ENCODE peak calls at places on chromosomes 4 and X, in seven cellular contexts. R, W, O, K, G, B and F are unnamed samples. For H3K27me3, the result is how much of the 10 kb centered on the place peaks cover.

GRCh38 chr4:26909369-26909768 is 48.7 kb downstream of the STIM2 start:
- DNase-seq in O (no peak), W (no peak), G (peak), B (no peak), R (no peak), K (no peak), F (no peak)

GRCh38 chr4:44150091-44150576 is 298.5 kb downstream of the KCTD8 start:
- DNase-seq in G (peak), K (no peak), R (no peak), W (no peak), B (no peak), O (no peak), F (no peak)

GRCh38 chrX:23333842-23334535 is 660 bp upstream of the PTCHD1 start:
- DNase-seq in G (no peak), R (no peak), W (no peak), O (no peak), K (no peak), B (no peak), F (no peak)

GRCh38 chr4:82814034-82814433 is 15.4 kb upstream of the SCD5 start:
- DNase-seq in B (no peak), O (no peak), W (no peak), R (no peak), K (no peak), G (no peak), F (no peak)

GRCh38 chrX:133674726-133675470 is 259.6 kb upstream of the GPC4 start:
- DNase-seq in R (no peak), W (peak), G (no peak), K (no peak), O (no peak), B (no peak), F (no peak)

GRCh38 chr4:37455301-37456062 is 210.9 kb downstream of the NWD2 start:
- DNase-seq in R (peak), O (no peak), G (no peak), B (peak), K (no peak), W (peak), F (no peak)

GRCh38 chr4:89221175-89221867 is 86.3 kb downstream of the GPRIN3 start:
- DNase-seq in O (no peak), B (no peak), G (no peak), R (no peak), K (no peak), W (no peak), F (no peak)

GRCh38 chr4:113820164-113820563 is 58.6 kb upstream of the CAMK2D start:
- DNase-seq in R (no peak), O (no peak), G (peak), K (no peak), W (no peak), B (no peak), F (no peak)

GRCh38 chrX:2484721-2485459 is 15.9 kb downstream of the DHRSX start:
- DNase-seq in R (no peak), W (no peak), B (no peak), K (peak), O (no peak), G (peak), F (no peak)

GRCh38 chr4:111506706-111507105 is 638.5 kb upstream of the FAM241A start:
- DNase-seq in W (no peak), K (no peak), B (no peak), R (no peak), G (peak), O (no peak), F (no peak)

GRCh38 chr4:89558147-89558546 is 250.5 kb upstream of the GPRIN3 start:
- DNase-seq in B (no peak), R (no peak), K (no peak), O (no peak), W (no peak), G (no peak), F (no peak)

GRCh38 chrX:48520976-48521352 is 644 bp upstream of the EBP start:
- DNase-seq in B (no peak), W (no peak), R (no peak), K (no peak), G (no peak), O (no peak), F (no peak)

GRCh38 chr4:48490012-48490679 is at the start of gene ZAR1:
- DNase-seq in G (no peak), R (no peak), O (no peak), K (no peak), B (no peak), W (no peak), F (no peak)

GRCh38 chr4:2009651-2010233 is 968 bp upstream of the NELFA start:
- DNase-seq in O (peak), R (peak), B (peak), K (peak), W (peak), G (peak), F (peak)

GRCh38 chr4:8910100-8910821 is 38.6 kb upstream of the HMX1 start:
- DNase-seq in K (peak), B (peak), G (no peak), O (peak), R (peak), W (peak), F (no peak)

GRCh38 chr4:73617256-73617655 is 3.0 kb downstream of the RASSF6 start:
- DNase-seq in K (no peak), R (no peak), B (no peak), G (no peak), O (no peak), W (no peak), F (no peak)

GRCh38 chr4:139575072-139575471 is 19.1 kb upstream of the SETD7 start:
- DNase-seq in O (no peak), R (no peak), K (no peak), W (no peak), B (no peak), G (no peak), F (peak)

GRCh38 chrX:40273356-40274050 is 175.7 kb upstream of the BCOR start:
- DNase-seq in R (peak), G (peak), B (peak), W (no peak), O (no peak), K (no peak), F (peak)

GRCh38 chrX:130937101-130937500 is 34.1 kb upstream of the ENOX2 start:
- DNase-seq in O (no peak), B (no peak), R (no peak), G (no peak), K (no peak), W (no peak), F (no peak)

GRCh38 chr4:26228883-26229282 is 91.9 kb upstream of the RBPJ start:
- DNase-seq in K (no peak), R (no peak), W (no peak), O (no peak), B (no peak), G (no peak), F (no peak)

GRCh38 chr4:102554482-102554881 is 53.3 kb downstream of the NFKB1 start:
- DNase-seq in O (no peak), R (no peak), G (peak), B (peak), K (no peak), W (no peak), F (no peak)

GRCh38 chr4:180028682-180029081 is 2214.5 kb upstream of the TENM3 start:
- DNase-seq in G (peak), R (peak), K (no peak), O (no peak), W (no peak), B (peak), F (no peak)

GRCh38 chrX:20438871-20439526 is 172.3 kb upstream of the RPS6KA3 start:
- DNase-seq in O (no peak), K (no peak), W (no peak), B (no peak), G (no peak), R (no peak), F (no peak)

GRCh38 chr4:64870558-64870957 is 461.3 kb upstream of the TECRL start:
- DNase-seq in K (no peak), G (no peak), O (no peak), R (no peak), W (no peak), B (no peak), F (no peak)

GRCh38 chrX:15849555-15849954 is 5.1 kb downstream of the AP1S2 start:
- DNase-seq in G (no peak), O (no peak), W (no peak), K (no peak), B (no peak), R (no peak), F (no peak)

GRCh38 chr4:81314897-81315470 is 100.0 kb upstream of the PRKG2 start:
- DNase-seq in K (no peak), G (peak), B (no peak), O (no peak), W (no peak), R (no peak), F (no peak)

GRCh38 chr4:88771883-88772450 is 74.3 kb upstream of the NAP1L5 start:
- DNase-seq in G (no peak), O (no peak), B (no peak), W (no peak), K (no peak), R (no peak), F (no peak)

GRCh38 chr4:575281-576141 is 584 bp downstream of the TMEM271 start:
- DNase-seq in R (no peak), O (no peak), W (no peak), K (peak), G (peak), B (no peak), F (peak)

GRCh38 chr4:74117024-74117534 is 18.1 kb upstream of the CXCL2 start:
- DNase-seq in W (peak), G (peak), K (no peak), R (peak), O (peak), B (peak), F (peak)

GRCh38 chr4:148425327-148426110 is 16.7 kb downstream of the NR3C2 start:
- DNase-seq in B (no peak), G (no peak), W (no peak), K (no peak), R (no peak), O (no peak), F (no peak)

GRCh38 chrX:50081282-50081955 is 119.4 kb downstream of the AKAP4 start:
- DNase-seq in R (peak), K (peak), O (no peak), B (peak), W (peak), G (peak), F (peak)

GRCh38 chr4:82569727-82570126 is 7.9 kb upstream of the TMEM150C start:
- DNase-seq in W (no peak), B (no peak), O (no peak), R (no peak), G (no peak), K (no peak), F (no peak)

GRCh38 chr4:163736876-163737275 is 242.4 kb downstream of the TMA16 start:
- DNase-seq in O (no peak), R (no peak), G (no peak), B (no peak), K (no peak), W (no peak), F (no peak)

GRCh38 chr4:109915385-109916002 is 2.8 kb downstream of the EGF start:
- DNase-seq in K (no peak), O (no peak), W (no peak), B (no peak), G (no peak), R (no peak), F (no peak)

GRCh38 chr4:38872620-38873019 is 5.0 kb downstream of the FAM114A1 start:
- DNase-seq in O (peak), R (peak), W (peak), K (no peak), B (peak), G (peak), F (no peak)

GRCh38 chrX:100812216-100813158 is 7.7 kb upstream of the CSTF2 start:
- DNase-seq in B (peak), R (no peak), O (no peak), G (no peak), K (no peak), W (no peak), F (no peak)

GRCh38 chrX:151734446-151734845 is at the start of gene CNGA2:
- DNase-seq in B (no peak), O (no peak), K (no peak), R (no peak), G (no peak), W (no peak), F (no peak)
- H3K27me3 ChIP-seq in B (under half), O (under half), K (under half), R (under half), G (under half), W (under half), F (under half)

GRCh38 chrX:123736333-123736921 is 3.6 kb upstream of the THOC2 start:
- DNase-seq in W (no peak), B (no peak), R (no peak), G (peak), O (no peak), K (no peak), F (no peak)

GRCh38 chrX:123728554-123728953 is 4.3 kb downstream of the THOC2 start:
- DNase-seq in K (no peak), O (no peak), R (no peak), G (no peak), B (no peak), W (no peak), F (no peak)

GRCh38 chrX:123731987-123732678 is 719 bp downstream of the THOC2 start:
- DNase-seq in K (peak), W (no peak), O (no peak), B (no peak), G (peak), R (peak), F (peak)

GRCh38 chrX:123731258-123731986 is 1.4 kb downstream of the THOC2 start:
- DNase-seq in G (peak), K (no peak), B (no peak), R (no peak), O (no peak), W (no peak), F (no peak)

GRCh38 chrX:123732679-123733363 is at the start of gene THOC2:
- DNase-seq in B (peak), O (peak), K (peak), G (peak), R (peak), W (peak), F (peak)
- TF ChIP-seq POLR2A in B (peak), O (no peak), K (peak), G (peak), R (peak), W (no peak), F (no peak)

GRCh38 chrX:124747295-124747694 is 400.9 kb downstream of the SH2D1A start:
- DNase-seq in B (no peak), O (no peak), R (no peak), K (no peak), G (no peak), W (no peak), F (no peak)
- H3K27me3 ChIP-seq in B (under half), O (under half), R (under half), K (under half), G (under half), W (under half), F (under half)

GRCh38 chr4:69718376-69719293 is 41.8 kb downstream of the SULT1B1 start:
- DNase-seq in O (no peak), R (no peak), K (no peak), W (no peak), B (no peak), G (peak), F (no peak)
- TF ChIP-seq POLR2A in O (no peak), R (no peak), K (no peak), W (no peak), B (no peak), G (no peak), F (no peak)